ENCODE peak calls at places on chromosome 15, in four cellular contexts. One of them, this sample, is unnamed.

GRCh38 chr15:64928626-64929220 is 17.0 kb downstream of the ANKDD1A start:
- DNase-seq in AG09319: no peak
- DNase-seq in GM20000: no peak
- DNase-seq in breast epithelium: no peak
- DNase-seq in this sample: no peak

GRCh38 chr15:66720206-66721010 is 18.4 kb downstream of the SMAD6 start:
- DNase-seq in AG09319: no peak
- DNase-seq in GM20000: no peak
- DNase-seq in breast epithelium: no peak
- DNase-seq in this sample: no peak

GRCh38 chr15:81265944-81266775 is 57.8 kb downstream of the STARD5 start:
- DNase-seq in AG09319: peak; percentile 64
- DNase-seq in GM20000: peak; percentile 76
- DNase-seq in breast epithelium: peak; percentile 79
- DNase-seq in this sample: peak; percentile 93

GRCh38 chr15:37101634-37102314 is 1.4 kb upstream of the MEIS2 start:
- DNase-seq in AG09319: peak; percentile 41
- DNase-seq in GM20000: peak; percentile 69
- DNase-seq in breast epithelium: no peak
- DNase-seq in this sample: peak; percentile 85

GRCh38 chr15:90711842-90712241 is 5.3 kb upstream of the BLM start:
- DNase-seq in AG09319: no peak
- DNase-seq in GM20000: no peak
- DNase-seq in breast epithelium: no peak
- DNase-seq in this sample: no peak

GRCh38 chr15:94086360-94086759 is 145.0 kb upstream of the MCTP2 start:
- DNase-seq in AG09319: peak; percentile 24
- DNase-seq in GM20000: no peak
- DNase-seq in breast epithelium: no peak
- DNase-seq in this sample: no peak

GRCh38 chr15:53588773-53589172 is 170.7 kb downstream of the WDR72 start:
- DNase-seq in AG09319: no peak
- DNase-seq in GM20000: no peak
- DNase-seq in breast epithelium: no peak
- DNase-seq in this sample: no peak

GRCh38 chr15:61086001-61086400 is 143.1 kb downstream of the RORA start:
- DNase-seq in AG09319: no peak
- DNase-seq in GM20000: no peak
- DNase-seq in breast epithelium: no peak
- DNase-seq in this sample: no peak

GRCh38 chr15:56989411-56989924 is 71.0 kb downstream of the TCF12 start:
- DNase-seq in AG09319: no peak
- DNase-seq in GM20000: peak; percentile 5
- DNase-seq in breast epithelium: no peak
- DNase-seq in this sample: no peak

GRCh38 chr15:90789496-90789895 is 72.3 kb downstream of the BLM start:
- DNase-seq in AG09319: no peak
- DNase-seq in GM20000: no peak
- DNase-seq in breast epithelium: no peak
- DNase-seq in this sample: no peak

GRCh38 chr15:79602731-79603130 is 170.6 kb downstream of the MINAR1 start:
- DNase-seq in AG09319: no peak
- DNase-seq in GM20000: no peak
- DNase-seq in breast epithelium: no peak
- DNase-seq in this sample: no peak

GRCh38 chr15:69590932-69591524 is 138.4 kb downstream of the RPLP1 start:
- DNase-seq in AG09319: no peak
- DNase-seq in GM20000: no peak
- DNase-seq in breast epithelium: no peak
- DNase-seq in this sample: no peak

GRCh38 chr15:52178765-52179164 is 12.4 kb downstream of the GNB5 start:
- DNase-seq in AG09319: no peak
- DNase-seq in GM20000: peak; percentile 21
- DNase-seq in breast epithelium: no peak
- DNase-seq in this sample: no peak

GRCh38 chr15:64581408-64581761 is 121.0 kb downstream of the ZNF609 start:
- DNase-seq in AG09319: no peak
- DNase-seq in GM20000: no peak
- DNase-seq in breast epithelium: no peak
- DNase-seq in this sample: no peak

GRCh38 chr15:66702770-66703539 is 919 bp downstream of the SMAD6 start:
- DNase-seq in AG09319: no peak
- DNase-seq in GM20000: peak; percentile 49
- DNase-seq in breast epithelium: no peak
- DNase-seq in this sample: peak; percentile 84

GRCh38 chr15:41790756-41791546 is 16.7 kb downstream of the MAPKBP1 start:
- DNase-seq in AG09319: no peak
- DNase-seq in GM20000: no peak
- DNase-seq in breast epithelium: no peak
- DNase-seq in this sample: no peak

GRCh38 chr15:31257286-31257685 is 69.3 kb upstream of the KLF13 start:
- DNase-seq in AG09319: no peak
- DNase-seq in GM20000: no peak
- DNase-seq in breast epithelium: no peak
- DNase-seq in this sample: no peak

GRCh38 chr15:80567721-80568157 is 127.4 kb upstream of the ABHD17C start:
- DNase-seq in AG09319: peak; percentile 85
- DNase-seq in GM20000: peak; percentile 62
- DNase-seq in breast epithelium: no peak
- DNase-seq in this sample: no peak

GRCh38 chr15:27746556-27746955 is 352.6 kb downstream of the OCA2 start:
- DNase-seq in AG09319: no peak
- DNase-seq in GM20000: no peak
- DNase-seq in breast epithelium: no peak
- DNase-seq in this sample: no peak

GRCh38 chr15:28094732-28095521 is 4.2 kb downstream of the OCA2 start:
- DNase-seq in AG09319: no peak
- DNase-seq in GM20000: no peak
- DNase-seq in breast epithelium: no peak
- DNase-seq in this sample: peak; percentile 84

GRCh38 chr15:48084759-48085420 is 35.9 kb upstream of the SLC24A5 start:
- DNase-seq in AG09319: no peak
- DNase-seq in GM20000: peak; percentile 32
- DNase-seq in breast epithelium: no peak
- DNase-seq in this sample: no peak

GRCh38 chr15:39787479-39787878 is 4.8 kb upstream of the FSIP1 start:
- DNase-seq in AG09319: no peak
- DNase-seq in GM20000: no peak
- DNase-seq in breast epithelium: no peak
- DNase-seq in this sample: no peak

GRCh38 chr15:88258021-88258641 is 1.6 kb upstream of the NTRK3 start:
- DNase-seq in AG09319: no peak
- DNase-seq in GM20000: no peak
- DNase-seq in breast epithelium: no peak
- DNase-seq in this sample: no peak
- TF ChIP-seq CTCF in AG09319: no peak
- TF ChIP-seq CTCF in GM20000: peak; percentile 33
- TF ChIP-seq CTCF in breast epithelium: no peak
- TF ChIP-seq CTCF in this sample: no peak

DNA sequence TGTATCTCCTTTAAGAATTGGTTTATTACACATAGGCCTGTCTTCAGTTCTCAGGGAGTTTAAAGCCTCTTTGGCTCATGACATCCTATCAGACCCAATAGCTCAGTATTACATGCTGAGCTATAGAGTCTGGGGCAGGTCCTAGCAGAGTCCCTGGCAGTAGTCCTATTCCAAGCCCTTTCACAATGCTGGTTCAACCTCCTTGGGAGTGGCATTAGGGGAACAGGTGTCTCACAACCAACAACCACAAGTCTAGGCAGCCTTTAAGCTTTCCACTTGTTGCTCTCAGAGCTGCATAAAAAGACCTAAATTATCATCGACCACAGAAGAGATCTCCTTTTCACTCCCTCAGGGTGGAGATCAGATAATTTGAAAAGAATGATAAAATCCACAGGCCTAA is 22.8 kb upstream of the C2CD4B start:
- DNase-seq in AG09319: no peak
- DNase-seq in GM20000: no peak
- DNase-seq in breast epithelium: no peak
- DNase-seq in this sample: no peak
- TF ChIP-seq CTCF in AG09319: no peak
- TF ChIP-seq CTCF in GM20000: no peak
- TF ChIP-seq CTCF in breast epithelium: no peak
- TF ChIP-seq CTCF in this sample: no peak

GRCh38 chr15:49421991-49422390 is 1.1 kb upstream of the FGF7 start:
- DNase-seq in AG09319: peak; percentile 56
- DNase-seq in GM20000: peak; percentile 20
- DNase-seq in breast epithelium: no peak
- DNase-seq in this sample: peak; percentile 37
- TF ChIP-seq CTCF in AG09319: peak; percentile 73
- TF ChIP-seq CTCF in GM20000: peak; percentile 35
- TF ChIP-seq CTCF in breast epithelium: peak; percentile 98
- TF ChIP-seq CTCF in this sample: peak; percentile 83

GRCh38 chr15:85477730-85478129 is 97.3 kb downstream of the AKAP13 start:
- DNase-seq in AG09319: no peak
- DNase-seq in GM20000: no peak
- DNase-seq in breast epithelium: no peak
- DNase-seq in this sample: no peak
- TF ChIP-seq CTCF in AG09319: no peak
- TF ChIP-seq CTCF in GM20000: no peak
- TF ChIP-seq CTCF in breast epithelium: no peak
- TF ChIP-seq CTCF in this sample: no peak

GRCh38 chr15:99755692-99756409 is 22.6 kb upstream of the LYSMD4 start:
- DNase-seq in AG09319: peak; percentile 23
- DNase-seq in GM20000: peak; percentile 70
- DNase-seq in breast epithelium: no peak
- DNase-seq in this sample: peak; percentile 80
- TF ChIP-seq CTCF in AG09319: peak; percentile 76
- TF ChIP-seq CTCF in GM20000: peak; percentile 56
- TF ChIP-seq CTCF in breast epithelium: peak; percentile 44
- TF ChIP-seq CTCF in this sample: peak; percentile 15

DNA sequence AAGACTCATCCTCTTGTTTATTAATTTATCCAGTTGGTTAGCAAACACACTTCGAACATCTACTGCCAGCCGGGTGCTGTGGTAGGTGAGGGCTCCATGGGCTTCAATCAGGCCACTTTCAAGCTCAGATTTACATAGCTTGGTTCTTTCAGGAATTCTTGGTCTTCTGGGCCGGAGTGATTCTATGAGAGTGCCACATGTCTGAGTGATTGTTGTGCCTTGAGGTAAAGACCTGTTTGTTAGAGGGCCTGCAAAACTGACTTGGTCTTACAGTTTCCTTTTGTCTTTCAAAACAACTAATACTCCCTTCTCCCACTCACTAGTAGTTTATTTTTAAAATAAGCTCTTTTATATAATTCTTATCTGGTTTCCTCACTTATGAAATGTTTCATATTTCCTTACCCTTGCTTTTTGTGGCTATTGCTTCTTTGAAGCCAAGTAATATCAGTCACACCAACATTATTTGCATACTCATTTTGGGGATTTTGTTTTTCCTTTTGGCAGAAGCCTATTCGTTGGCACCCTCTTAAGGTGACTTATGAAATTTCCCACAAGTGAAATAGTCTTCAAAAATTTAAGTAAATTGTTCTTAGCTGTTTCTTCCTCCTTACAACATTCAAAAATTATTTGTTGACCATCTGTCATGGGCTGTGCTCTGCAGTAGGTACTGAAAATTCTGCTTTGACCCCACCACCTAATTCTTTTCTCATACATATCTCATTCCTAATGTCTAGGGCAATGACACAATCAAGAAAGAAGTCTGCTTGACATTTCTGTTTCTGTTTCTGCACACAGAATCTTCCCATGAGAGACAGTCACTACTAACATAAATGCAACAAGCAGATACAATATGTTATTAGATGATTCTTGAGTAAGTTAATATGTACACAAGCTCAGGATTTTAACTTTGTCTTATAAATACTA is 120.2 kb downstream of the LRRC28 start:
- DNase-seq in AG09319: peak; percentile 8
- DNase-seq in GM20000: peak; percentile 30
- DNase-seq in breast epithelium: no peak
- DNase-seq in this sample: no peak
- TF ChIP-seq CTCF in AG09319: peak; percentile 12
- TF ChIP-seq CTCF in GM20000: no peak
- TF ChIP-seq CTCF in breast epithelium: no peak
- TF ChIP-seq CTCF in this sample: no peak

This sample was measured in spleen.